ENCODE peak calls at places on chromosomes 4 and X, in four cellular contexts. T is tibial nerve; S is activated CD8-positive, alpha-beta T cell treated with anti-CD3 and anti-CD28 coated beads for 36 hours; M is A549. W is an unnamed sample.

GRCh38 chr4:5391492-5391891 is 316.9 kb downstream of the EVC2 start:
- DNase-seq in T (no peak), S (no peak), M (no peak), W (no peak)

GRCh38 chr4:24514808-24515207 is 69.5 kb downstream of the DHX15 start:
- DNase-seq in T (no peak), S (no peak), M (peak), W (no peak)

GRCh38 chr4:42654606-42655005 is 2.3 kb downstream of the ATP8A1 start:
- DNase-seq in T (no peak), S (peak), M (no peak), W (no peak)

GRCh38 chr4:87521757-87522374 is 7.3 kb downstream of the SPARCL1 start:
- DNase-seq in T (no peak), S (no peak), M (no peak), W (no peak)

GRCh38 chr4:188262464-188262863 is 123.2 kb downstream of the TRIML1 start:
- DNase-seq in T (no peak), S (no peak), M (no peak), W (no peak)

GRCh38 chr4:1318488-1319213 is 28.4 kb upstream of the UVSSA start:
- DNase-seq in T (no peak), S (peak), M (no peak), W (no peak)

GRCh38 chrX:69312141-69312670 is 147.0 kb upstream of the PJA1 start:
- DNase-seq in T (no peak), S (no peak), M (no peak), W (no peak)

GRCh38 chrX:134026732-134027311 is 41.4 kb upstream of the GPC3 start:
- DNase-seq in T (peak), S (peak), M (peak), W (no peak)

GRCh38 chrX:23333842-23334535 is 660 bp upstream of the PTCHD1 start:
- DNase-seq in T (no peak), S (no peak), M (no peak), W (no peak)

GRCh38 chrX:43474321-43474720 is 181.8 kb upstream of the MAOA start:
- DNase-seq in T (no peak), S (no peak), M (no peak), W (no peak)

GRCh38 chrX:3176439-3176820 is 135.2 kb downstream of the ARSF start:
- DNase-seq in T (no peak), S (no peak), M (no peak), W (no peak)

GRCh38 chrX:2549874-2550273 is 49.1 kb upstream of the DHRSX start:
- DNase-seq in T (no peak), S (no peak), M (no peak), W (no peak)

GRCh38 chr4:84966382-84967291 is at the start of gene WDFY3:
- DNase-seq in T (peak), S (peak), M (peak), W (no peak)

GRCh38 chr4:95155759-95156451 is 392.9 kb downstream of the UNC5C start:
- DNase-seq in T (no peak), S (no peak), M (peak), W (no peak)

GRCh38 chrX:124344246-124344645 is 2.1 kb upstream of the SH2D1A start:
- DNase-seq in T (no peak), S (no peak), M (no peak), W (no peak)

GRCh38 chr4:8729408-8730149 is 137.0 kb downstream of the CPZ start:
- DNase-seq in T (no peak), S (no peak), M (no peak), W (peak)

GRCh38 chr4:186948361-186949291 is 225.0 kb upstream of the FAT1 start:
- DNase-seq in T (no peak), S (no peak), M (peak), W (no peak)

GRCh38 chrX:148298737-148299136 is 201.7 kb upstream of the AFF2 start:
- DNase-seq in T (no peak), S (peak), M (no peak), W (no peak)

GRCh38 chr4:89298160-89298559 is 9.4 kb downstream of the GPRIN3 start:
- DNase-seq in T (no peak), S (no peak), M (no peak), W (no peak)

GRCh38 chr4:124275-125081 is at the start of gene ZNF718:
- DNase-seq in T (peak), S (peak), M (peak), W (peak)

GRCh38 chrX:7156879-7157278 is 8.9 kb upstream of the PUDP start:
- DNase-seq in T (no peak), S (no peak), M (no peak), W (no peak)

GRCh38 chr4:107826427-107826980 is 1.8 kb downstream of the SGMS2 start:
- DNase-seq in T (no peak), S (no peak), M (peak), W (no peak)

GRCh38 chr4:57190651-57191481 is 80.7 kb upstream of the IGFBP7 start:
- DNase-seq in T (no peak), S (peak), M (peak), W (no peak)

GRCh38 chrX:1072637-1073377 is 139.6 kb downstream of the CRLF2 start:
- DNase-seq in T (no peak), S (peak), M (no peak), W (no peak)

GRCh38 chr4:141180991-141181760 is 39.5 kb upstream of the ZNF330 start:
- DNase-seq in T (no peak), S (no peak), M (no peak), W (no peak)

GRCh38 chrX:124086411-124086810 is 124.9 kb downstream of the STAG2 start:
- DNase-seq in T (no peak), S (peak), M (no peak), W (no peak)

GRCh38 chr4:3010577-3010976 is 47.2 kb downstream of the GRK4 start:
- DNase-seq in T (no peak), S (no peak), M (no peak), W (no peak)

GRCh38 chr4:22515145-22515887 is 550 bp downstream of the ADGRA3 start:
- DNase-seq in T (peak), S (peak), M (peak), W (peak)

GRCh38 chr4:110184124-110184790 is 14.2 kb downstream of the ELOVL6 start:
- DNase-seq in T (no peak), S (no peak), M (no peak), W (no peak)

GRCh38 chr4:752196-752861 is 46.7 kb downstream of the PCGF3 start:
- DNase-seq in T (no peak), S (no peak), M (no peak), W (no peak)

GRCh38 chrX:53171356-53171755 is 53.7 kb downstream of the KDM5C start:
- DNase-seq in T (no peak), S (no peak), M (no peak), W (no peak)
- TF ChIP-seq CTCF in T (no peak), S (no peak), M (no peak), W (no peak)

GRCh38 chrX:63012574-63012973 is 338.6 kb downstream of the SPIN4 start:
- DNase-seq in T (no peak), S (no peak), M (no peak), W (no peak)
- TF ChIP-seq CTCF in T (no peak), S (no peak), M (no peak), W (no peak)

GRCh38 chr4:127545271-127545670 is 87.5 kb upstream of the INTU start:
- DNase-seq in T (no peak), S (no peak), M (no peak), W (no peak)
- TF ChIP-seq CTCF in T (no peak), S (no peak), M (no peak), W (no peak)

GRCh38 chr4:54550415-54551171 is 107.2 kb upstream of the KIT start:
- DNase-seq in T (no peak), S (no peak), M (no peak), W (no peak)
- TF ChIP-seq CTCF in T (no peak), S (no peak), M (no peak), W (no peak)

GRCh38 chrX:38458071-38458470 is 103.3 kb upstream of the TSPAN7 start:
- DNase-seq in T (no peak), S (no peak), M (no peak), W (no peak)
- TF ChIP-seq CTCF in T (no peak), S (no peak), M (no peak), W (no peak)

GRCh38 chr4:151606061-151606460 is 154.7 kb downstream of the GATB start:
- DNase-seq in T (no peak), S (no peak), M (no peak), W (no peak)
- TF ChIP-seq CTCF in T (no peak), S (no peak), M (no peak), W (no peak)